ENCODE peak calls at places on chromosome 17, in four cellular contexts. L is NCI-H1694; K is activated CD8-positive, alpha-beta T cell treated with anti-CD3 and anti-CD28 coated beads for 36 hours; Y is KG1. V is an unnamed sample.

GRCh38 chr17:19724501-19725420 is 8.4 kb upstream of the SLC47A2 start:
- DNase-seq in L (no peak), K (peak; percentile 70), Y (peak; percentile 1), V (no peak)

GRCh38 chr17:13888043-13888442 is 181.3 kb upstream of the COX10 start:
- DNase-seq in L (no peak), K (no peak), Y (no peak), V (no peak)

GRCh38 chr17:29445844-29446243 is 55.7 kb downstream of the TAOK1 start:
- DNase-seq in L (no peak), K (no peak), Y (no peak), V (no peak)

GRCh38 chr17:2374549-2375285 is 26.1 kb downstream of the MNT start:
- DNase-seq in L (no peak), K (no peak), Y (no peak), V (no peak)

GRCh38 chr17:75459590-75460267 is 3.3 kb downstream of the TMEM94 start:
- DNase-seq in L (no peak), K (no peak), Y (no peak), V (no peak)

GRCh38 chr17:46002311-46002972 is 3.4 kb downstream of the STH start:
- DNase-seq in L (peak; percentile 81), K (peak; percentile 84), Y (peak; percentile 66), V (peak; percentile 86)

GRCh38 chr17:49515196-49515770 is 20.2 kb downstream of the NGFR start:
- DNase-seq in L (peak; percentile 97), K (no peak), Y (no peak), V (peak; percentile 90)

GRCh38 chr17:27244019-27244418 is 49.9 kb upstream of the WSB1 start:
- DNase-seq in L (no peak), K (no peak), Y (no peak), V (no peak)